ENCODE peak calls at places on chromosomes 13 and 19, in ten cellular contexts. W, J, Y, Q, U, L, G, C, T and A are unnamed samples.

GRCh38 chr13:110137677-110138008 is 169.3 kb downstream of the COL4A1 start:
- DNase-seq in W (no peak), J (no peak), Y (peak), Q (peak), U (peak), L (no peak), G (peak), C (no peak), T (no peak), A (no peak)

GRCh38 chr19:54179921-54180452 is 7.0 kb upstream of the TMC4 start:
- DNase-seq in W (no peak), J (peak), Y (peak), Q (peak), U (no peak), L (no peak), G (peak), C (no peak), T (no peak), A (no peak)

GRCh38 chr19:44025217-44025936 is at the start of gene ZNF222:
- DNase-seq in W (peak), J (peak), Y (peak), Q (peak), U (peak), L (peak), G (peak), C (peak), T (peak), A (peak)

GRCh38 chr19:37594982-37595382 is 306 bp downstream of the ZNF540 start:
- DNase-seq in W (peak), J (peak), Y (peak), Q (peak), U (peak), L (peak), G (peak), C (peak), T (no peak), A (peak)

GRCh38 chr19:45782820-45783785 is 813 bp upstream of the DMPK start:
- DNase-seq in W (no peak), J (peak), Y (no peak), Q (peak), U (peak), L (no peak), G (no peak), C (no peak), T (no peak), A (no peak)

GRCh38 chr19:491146-491741 is 5.0 kb upstream of the MADCAM1 start:
- DNase-seq in W (no peak), J (no peak), Y (no peak), Q (no peak), U (no peak), L (no peak), G (no peak), C (no peak), T (no peak), A (no peak)

GRCh38 chr13:52405767-52406494 is at the start of gene THSD1:
- DNase-seq in W (peak), J (peak), Y (peak), Q (peak), U (peak), L (no peak), G (peak), C (peak), T (no peak), A (peak)

GRCh38 chr13:32682740-32683139 is 96.5 kb downstream of the PDS5B start:
- DNase-seq in W (no peak), J (no peak), Y (no peak), Q (no peak), U (no peak), L (no peak), G (no peak), C (no peak), T (no peak), A (no peak)

GRCh38 chr19:4186087-4186993 is 3.9 kb downstream of the ANKRD24 start:
- DNase-seq in W (peak), J (peak), Y (peak), Q (peak), U (peak), L (peak), G (peak), C (peak), T (no peak), A (peak)

GRCh38 chr19:5046339-5047039 is 77.6 kb downstream of the KDM4B start:
- DNase-seq in W (peak), J (no peak), Y (peak), Q (peak), U (no peak), L (no peak), G (no peak), C (no peak), T (no peak), A (peak)

GRCh38 chr19:42563352-42564210 is 31.1 kb downstream of the CEACAM8 start:
- DNase-seq in W (no peak), J (no peak), Y (peak), Q (peak), U (no peak), L (no peak), G (peak), C (no peak), T (peak), A (peak)

GRCh38 chr13:112968380-112968909 is 569 bp upstream of the MCF2L start:
- DNase-seq in W (peak), J (peak), Y (peak), Q (no peak), U (peak), L (peak), G (peak), C (no peak), T (no peak), A (no peak)

GRCh38 chr19:1718382-1719315 is 34.7 kb upstream of the ONECUT3 start:
- DNase-seq in W (no peak), J (no peak), Y (no peak), Q (no peak), U (no peak), L (no peak), G (no peak), C (no peak), T (no peak), A (no peak)

GRCh38 chr13:92187378-92187989 is 789.1 kb downstream of the GPC5 start:
- DNase-seq in W (no peak), J (no peak), Y (peak), Q (peak), U (no peak), L (peak), G (no peak), C (no peak), T (peak), A (peak)

GRCh38 chr13:104086759-104087158 is 1020.5 kb upstream of the SLC10A2 start:
- DNase-seq in W (no peak), J (no peak), Y (no peak), Q (peak), U (no peak), L (no peak), G (no peak), C (no peak), T (no peak), A (no peak)

GRCh38 chr13:44052843-44053607 is 173.3 kb downstream of the LACC1 start:
- DNase-seq in W (peak), J (peak), Y (no peak), Q (peak), U (peak), L (no peak), G (no peak), C (no peak), T (no peak), A (no peak)

GRCh38 chr13:87919956-87920355 is 248.8 kb downstream of the SLITRK5 start:
- DNase-seq in W (no peak), J (no peak), Y (no peak), Q (no peak), U (no peak), L (no peak), G (no peak), C (no peak), T (no peak), A (no peak)

GRCh38 chr13:48818495-48818961 is 157.2 kb upstream of the FNDC3A start:
- DNase-seq in W (no peak), J (no peak), Y (no peak), Q (peak), U (no peak), L (no peak), G (no peak), C (no peak), T (no peak), A (no peak)

GRCh38 chr19:8663920-8664670 is 33.7 kb downstream of the NFILZ start:
- DNase-seq in W (no peak), J (peak), Y (no peak), Q (no peak), U (no peak), L (peak), G (no peak), C (no peak), T (no peak), A (peak)

GRCh38 chr19:2179095-2179494 is 15.4 kb downstream of the DOT1L start:
- DNase-seq in W (no peak), J (no peak), Y (no peak), Q (no peak), U (no peak), L (no peak), G (no peak), C (no peak), T (no peak), A (no peak)

GRCh38 chr19:38842439-38843174 is 7.2 kb downstream of the HNRNPL start:
- DNase-seq in W (no peak), J (no peak), Y (no peak), Q (no peak), U (no peak), L (peak), G (no peak), C (no peak), T (no peak), A (no peak)

GRCh38 chr13:92407858-92408257 is 818.7 kb upstream of the GPC6 start:
- DNase-seq in W (no peak), J (no peak), Y (no peak), Q (no peak), U (no peak), L (no peak), G (no peak), C (no peak), T (no peak), A (no peak)

GRCh38 chr19:12788025-12788681 is 3.1 kb upstream of the JUNB start:
- DNase-seq in W (no peak), J (no peak), Y (no peak), Q (no peak), U (no peak), L (no peak), G (no peak), C (no peak), T (no peak), A (peak)

GRCh38 chr19:3615524-3616135 is 9.0 kb upstream of the TBXA2R start:
- DNase-seq in W (no peak), J (peak), Y (no peak), Q (no peak), U (no peak), L (no peak), G (no peak), C (no peak), T (no peak), A (no peak)

GRCh38 chr13:66952507-66952906 is 277.6 kb downstream of the PCDH9 start:
- DNase-seq in W (no peak), J (no peak), Y (no peak), Q (no peak), U (no peak), L (no peak), G (no peak), C (no peak), T (no peak), A (no peak)

GRCh38 chr13:49351871-49352270 is 92.0 kb downstream of the CAB39L start:
- DNase-seq in W (no peak), J (no peak), Y (no peak), Q (no peak), U (no peak), L (no peak), G (no peak), C (no peak), T (no peak), A (no peak)

GRCh38 chr19:37077615-37077928 is 661 bp upstream of the ZNF420 start:
- DNase-seq in W (no peak), J (no peak), Y (no peak), Q (no peak), U (no peak), L (no peak), G (no peak), C (no peak), T (no peak), A (no peak)